ENCODE peak calls at places on chromosomes 4 and X, in eight cellular contexts. F is aorta, I is neural crest cell, G is germinal center, Y is left ventricle myocardium inferior, B is NCI-H774, S is mesothelial cell of epicardium, K is A549. V is an unnamed sample.

GRCh38 chrX:57137481-57137880 is 284 bp upstream of the SPIN2A start:
- DNase-seq in G (no peak), I (no peak), Y (no peak), S (no peak), F (no peak), B (no peak), K (no peak), V (no peak)

GRCh38 chr4:162456106-162456505 is 292.3 kb upstream of the FSTL5 start:
- DNase-seq in G (no peak), Y (no peak), I (no peak), F (no peak), B (no peak), K (no peak), S (no peak), V (no peak)

GRCh38 chrX:47802589-47802988 is 34.1 kb upstream of the ZNF81 start:
- DNase-seq in S (no peak), G (no peak), B (peak), K (peak), Y (no peak), I (no peak), F (no peak), V (no peak)

GRCh38 chrX:43882294-43882681 is at the start of gene MAOB:
- DNase-seq in G (no peak), B (no peak), I (peak), Y (peak), K (no peak), S (no peak), F (peak), V (no peak)

GRCh38 chrX:129823115-129823514 is 20.6 kb downstream of the ZDHHC9 start:
- DNase-seq in F (peak), Y (no peak), G (peak), K (peak), S (no peak), I (peak), B (no peak), V (no peak)

GRCh38 chr4:75848891-75849290 is 53.4 kb downstream of the PPEF2 start:
- DNase-seq in I (no peak), F (no peak), S (no peak), Y (no peak), G (no peak), B (no peak), K (no peak), V (no peak)

GRCh38 chr4:73067971-73068394 is 1.5 kb downstream of the COX18 start:
- DNase-seq in I (no peak), G (no peak), S (no peak), Y (no peak), F (no peak), K (no peak), B (no peak), V (no peak)

GRCh38 chr4:77269505-77269904 is 112.5 kb downstream of the CCNG2 start:
- DNase-seq in B (no peak), F (no peak), G (no peak), K (no peak), Y (no peak), S (no peak), I (no peak), V (no peak)

GRCh38 chr4:119237201-119237600 is 24.7 kb downstream of the USP53 start:
- DNase-seq in G (no peak), K (no peak), F (no peak), Y (no peak), S (no peak), B (no peak), I (no peak), V (no peak)

GRCh38 chrX:42028113-42028512 is 104.8 kb upstream of the CASK start:
- DNase-seq in B (no peak), F (no peak), K (peak), G (no peak), I (no peak), S (no peak), Y (no peak), V (no peak)

GRCh38 chrX:134753185-134754008 is 95.1 kb upstream of the PLAC1 start:
- DNase-seq in G (no peak), B (no peak), Y (no peak), S (no peak), F (no peak), I (no peak), K (peak), V (no peak)

GRCh38 chrX:130299279-130300009 is 30.7 kb upstream of the ZNF280C start:
- DNase-seq in K (no peak), F (no peak), I (no peak), S (no peak), Y (no peak), B (peak), G (no peak), V (no peak)

GRCh38 chr4:40976343-40976742 is 226.6 kb downstream of the NSUN7 start:
- DNase-seq in G (peak), K (peak), B (peak), S (no peak), Y (no peak), F (no peak), I (peak), V (no peak)

GRCh38 chrX:103549920-103550319 is 30.6 kb upstream of the RAB40A start:
- DNase-seq in K (no peak), S (no peak), F (no peak), Y (no peak), G (no peak), B (no peak), I (no peak), V (no peak)

GRCh38 chr4:16508968-16509367 is 282.7 kb upstream of the TAPT1 start:
- DNase-seq in I (no peak), G (no peak), Y (no peak), K (peak), S (no peak), F (no peak), B (no peak), V (no peak)

GRCh38 chr4:15400911-15401671 is 26.7 kb upstream of the C1QTNF7 start:
- DNase-seq in Y (peak), I (no peak), S (peak), B (no peak), F (peak), G (peak), K (peak), V (peak)

GRCh38 chr4:116357758-116358157 is 727.6 kb downstream of the TRAM1L1 start:
- DNase-seq in F (no peak), Y (no peak), G (no peak), S (no peak), B (no peak), K (peak), I (no peak), V (no peak)

GRCh38 chrX:151970661-151971060 is 3.8 kb downstream of the GABRE start:
- DNase-seq in K (peak), G (no peak), S (no peak), Y (peak), F (peak), I (no peak), B (no peak), V (peak)

GRCh38 chr4:83851261-83852084 is 315.6 kb downstream of the GPAT3 start:
- DNase-seq in S (peak), K (peak), G (no peak), F (no peak), Y (no peak), B (no peak), I (peak), V (no peak)

GRCh38 chr4:118911162-118911791 is 22.6 kb downstream of the SYNPO2 start:
- DNase-seq in G (no peak), K (no peak), S (no peak), B (no peak), I (no peak), Y (no peak), F (no peak), V (peak)

GRCh38 chr4:182925298-182925738 is 8.1 kb upstream of the DCTD start:
- DNase-seq in K (peak), G (peak), B (peak), Y (peak), I (peak), F (peak), S (no peak), V (no peak)

GRCh38 chrX:51891821-51892551 is 1.4 kb upstream of the MAGED1 start:
- DNase-seq in F (no peak), Y (peak), G (peak), B (peak), I (no peak), S (no peak), K (no peak), V (peak)

GRCh38 chrX:47146121-47146935 is 1.3 kb downstream of the RBM10 start:
- DNase-seq in G (no peak), B (no peak), Y (no peak), K (no peak), S (no peak), F (no peak), I (no peak), V (no peak)

GRCh38 chr4:161555689-161556660 is 607.8 kb downstream of the FSTL5 start:
- DNase-seq in S (no peak), K (peak), F (no peak), G (no peak), B (no peak), Y (no peak), I (no peak), V (no peak)

GRCh38 chr4:13783800-13784411 is 156.4 kb upstream of the BOD1L1 start:
- DNase-seq in B (no peak), K (no peak), I (no peak), Y (no peak), F (no peak), S (no peak), G (no peak), V (no peak)

GRCh38 chr4:38614198-38614597 is 49.8 kb upstream of the KLF3 start:
- DNase-seq in F (no peak), S (no peak), K (no peak), G (no peak), I (no peak), Y (no peak), B (no peak), V (no peak)

GRCh38 chrX:50082741-50083140 is 118.1 kb downstream of the AKAP4 start:
- DNase-seq in S (no peak), Y (no peak), G (no peak), K (no peak), I (no peak), B (no peak), F (no peak), V (no peak)

GRCh38 chr4:122150896-122151295 is 1.2 kb upstream of the BLTP1 start:
- DNase-seq in I (no peak), Y (no peak), G (peak), S (no peak), B (no peak), K (no peak), F (no peak), V (no peak)

GRCh38 chr4:56990109-56990508 is 11.4 kb downstream of the POLR2B start:
- DNase-seq in F (no peak), I (no peak), K (no peak), S (no peak), Y (no peak), B (no peak), G (no peak), V (no peak)

GRCh38 chrX:29604381-29604780 is 611.0 kb upstream of the MAGEB2 start:
- DNase-seq in K (no peak), F (no peak), I (no peak), S (no peak), Y (no peak), G (no peak), B (no peak), V (no peak)

GRCh38 chr4:144591401-144591800 is 54.6 kb upstream of the HHIP start:
- DNase-seq in S (peak), I (no peak), K (peak), F (no peak), Y (no peak), G (no peak), B (peak), V (no peak)

GRCh38 chrX:48938721-48939416 is 18.5 kb downstream of the OTUD5 start:
- DNase-seq in I (no peak), K (no peak), S (no peak), Y (no peak), B (no peak), G (peak), F (peak), V (no peak)

GRCh38 chr4:75985116-75985515 is 5.6 kb downstream of the SDAD1 start:
- DNase-seq in K (no peak), B (no peak), S (no peak), F (no peak), I (no peak), Y (no peak), G (no peak), V (peak)

GRCh38 chr4:25154594-25155265 is 5.5 kb downstream of the SEPSECS start:
- DNase-seq in F (no peak), B (no peak), S (no peak), I (no peak), G (no peak), Y (no peak), K (no peak), V (no peak)

GRCh38 chr4:109977854-109978501 is 65.3 kb downstream of the EGF start:
- DNase-seq in B (no peak), F (no peak), I (no peak), Y (no peak), G (no peak), S (no peak), K (peak), V (no peak)

GRCh38 chrX:149504226-149504914 is 736 bp downstream of the IDS start:
- DNase-seq in K (peak), Y (no peak), B (no peak), I (no peak), F (peak), S (no peak), G (peak), V (no peak)

GRCh38 chr4:39280770-39281169 is 85.4 kb downstream of the RFC1 start:
- DNase-seq in I (no peak), Y (no peak), S (no peak), F (no peak), B (no peak), G (no peak), K (no peak), V (no peak)

GRCh38 chrX:129663171-129663570 is 8.4 kb upstream of the APLN start:
- DNase-seq in F (no peak), I (no peak), Y (no peak), G (no peak), S (no peak), K (no peak), B (no peak), V (peak)